ENCODE peak calls at places on chromosomes 2 and 18, in eight cellular contexts. D is left ventricle myocardium inferior, N is colonic mucosa, M is IMR-90, I is K562, O is brain microvascular endothelial cell, G is cardiac muscle cell, L is tibial artery. S is an unnamed sample. For H3K36me3, the result is how much of the 10 kb centered on the place peaks cover.

GRCh38 chr2:44277541-44277940 is 2.3 kb downstream of the SLC3A1 start:
- DNase-seq in N (no peak), D (no peak), O (no peak), I (no peak), G (no peak), L (no peak), M (no peak), S (no peak)

GRCh38 chr2:177617849-177618248 is 225.3 kb downstream of the AGPS start:
- DNase-seq in N (no peak), M (no peak), O (no peak), L (no peak), D (no peak), G (no peak), I (no peak), S (no peak)

GRCh38 chr2:64604929-64605550 is 48.7 kb downstream of the SERTAD2 start:
- DNase-seq in M (peak), G (peak), D (no peak), O (no peak), N (peak), I (no peak), L (no peak), S (no peak)

GRCh38 chr2:33321236-33321731 is 155.2 kb upstream of the RASGRP3 start:
- DNase-seq in I (no peak), G (peak), O (peak), L (no peak), M (peak), N (no peak), D (no peak), S (no peak)

GRCh38 chr2:29628882-29629281 is 292.5 kb downstream of the ALK start:
- DNase-seq in I (no peak), O (no peak), M (peak), D (no peak), G (peak), L (no peak), N (no peak), S (no peak)

GRCh38 chr18:28814365-28814764 is 637.4 kb upstream of the CDH2 start:
- DNase-seq in G (no peak), M (no peak), D (no peak), N (no peak), I (no peak), O (no peak), L (no peak), S (no peak)

GRCh38 chr2:98484652-98485452 is 40.2 kb downstream of the INPP4A start:
- DNase-seq in M (no peak), I (no peak), N (no peak), G (no peak), D (no peak), L (no peak), O (no peak), S (no peak)

GRCh38 chr2:132430895-132431294 is 14.3 kb downstream of the GPR39 start:
- DNase-seq in O (no peak), I (no peak), L (no peak), G (no peak), D (no peak), M (no peak), N (no peak), S (no peak)

GRCh38 chr2:162586311-162586710 is 242.4 kb downstream of the GCA start:
- DNase-seq in M (no peak), I (no peak), N (no peak), D (no peak), O (no peak), G (no peak), L (no peak), S (no peak)

GRCh38 chr18:13453714-13454113 is 235.2 kb downstream of the LDLRAD4 start:
- DNase-seq in L (peak), O (no peak), M (no peak), G (no peak), I (no peak), D (no peak), N (no peak), S (no peak)

GRCh38 chr2:29025711-29026110 is 44.6 kb downstream of the TOGARAM2 start:
- DNase-seq in O (no peak), G (no peak), D (no peak), L (no peak), N (no peak), I (no peak), M (no peak), S (no peak)

GRCh38 chr2:128315829-128316776 is 2.6 kb downstream of the HS6ST1 start:
- DNase-seq in G (peak), N (peak), L (peak), I (no peak), O (no peak), M (peak), D (peak), S (no peak)

GRCh38 chr18:48563027-48563426 is 24.2 kb downstream of the CTIF start:
- DNase-seq in I (peak), O (peak), M (peak), D (no peak), L (peak), G (peak), N (no peak), S (no peak)

GRCh38 chr2:203869610-203870042 is 2.1 kb downstream of the CTLA4 start:
- DNase-seq in O (no peak), G (no peak), L (no peak), N (no peak), I (no peak), D (no peak), M (no peak), S (no peak)

GRCh38 chr2:16365391-16365790 is 300.2 kb downstream of the CYRIA start:
- DNase-seq in I (no peak), M (no peak), N (no peak), O (no peak), D (no peak), L (no peak), G (no peak), S (peak)

GRCh38 chr18:80213173-80213572 is 34.1 kb downstream of the PARD6G start:
- DNase-seq in G (no peak), D (no peak), N (no peak), I (no peak), L (no peak), M (no peak), O (no peak), S (no peak)

GRCh38 chr18:57243624-57244179 is 96.8 kb downstream of the BOD1L2 start:
- DNase-seq in O (no peak), G (no peak), M (no peak), L (no peak), D (no peak), N (no peak), I (no peak), S (no peak)

GRCh38 chr2:231258696-231259095 is 60.3 kb downstream of the ARMC9 start:
- DNase-seq in I (no peak), G (no peak), M (no peak), D (no peak), N (peak), O (no peak), L (peak), S (no peak)

GRCh38 chr2:51995293-51995692 is 963.4 kb upstream of the NRXN1 start:
- DNase-seq in G (peak), D (no peak), I (no peak), L (no peak), M (peak), N (no peak), O (peak), S (no peak)

GRCh38 chr2:216654528-216655052 is 21.4 kb downstream of the IGFBP2 start:
- DNase-seq in D (no peak), N (no peak), O (no peak), G (no peak), L (no peak), I (no peak), M (no peak), S (no peak)

GRCh38 chr2:181456660-181457120 is 496 bp upstream of the ITGA4 start:
- DNase-seq in D (peak), N (peak), O (peak), M (peak), I (no peak), L (peak), G (peak), S (peak)

GRCh38 chr2:279366-279765 is 8.5 kb downstream of the ALKAL2 start:
- DNase-seq in N (no peak), M (no peak), O (no peak), L (no peak), D (no peak), G (no peak), I (no peak), S (no peak)

GRCh38 chr2:126662623-126663022 is 6.7 kb downstream of the GYPC start:
- DNase-seq in N (no peak), M (no peak), G (no peak), O (no peak), L (no peak), I (no peak), D (no peak), S (no peak)

GRCh38 chr2:86673976-86674670 is 46.0 kb upstream of the RMND5A start:
- DNase-seq in M (no peak), D (no peak), N (no peak), G (peak), O (no peak), I (no peak), L (no peak), S (no peak)

GRCh38 chr2:121071058-121071504 is 213.9 kb downstream of the TFCP2L1 start:
- DNase-seq in O (peak), M (peak), G (peak), L (peak), N (peak), D (peak), I (peak), S (peak)

GRCh38 chr2:138814123-138814883 is 34.1 kb upstream of the NXPH2 start:
- DNase-seq in G (no peak), D (no peak), I (peak), L (no peak), N (no peak), O (no peak), M (no peak), S (no peak)

GRCh38 chr2:40105593-40105992 is 326.5 kb upstream of the THUMPD2 start:
- DNase-seq in G (peak), D (no peak), N (no peak), I (no peak), L (no peak), O (no peak), M (peak), S (no peak)

GRCh38 chr2:138010890-138011289 is 46.6 kb downstream of the HNMT start:
- DNase-seq in D (no peak), M (no peak), L (no peak), I (no peak), N (no peak), G (no peak), O (no peak), S (no peak)

GRCh38 chr2:209771474-209772292 is at the start of gene UNC80:
- DNase-seq in D (peak), I (peak), G (peak), N (peak), L (peak), O (peak), M (peak), S (peak)

GRCh38 chr2:226661789-226662545 is 137.7 kb downstream of the IRS1 start:
- DNase-seq in I (no peak), N (no peak), G (peak), M (peak), O (peak), D (peak), L (no peak), S (no peak)

GRCh38 chr2:200777275-200777674 is 34.4 kb upstream of the BZW1 start:
- DNase-seq in N (no peak), L (no peak), O (no peak), G (no peak), M (no peak), I (no peak), D (no peak), S (no peak)

GRCh38 chr18:77111449-77112160 is 21.0 kb downstream of the MBP start:
- DNase-seq in I (no peak), G (no peak), M (no peak), N (peak), L (peak), O (no peak), D (no peak), S (no peak)

GRCh38 chr2:156156580-156156979 is 175.9 kb downstream of the NR4A2 start:
- DNase-seq in G (no peak), M (no peak), I (no peak), N (peak), O (no peak), L (no peak), D (no peak), S (no peak)

GRCh38 chr18:76620326-76620813 is 125.3 kb upstream of the ZNF516 start:
- DNase-seq in M (peak), I (no peak), D (peak), N (peak), O (peak), G (peak), L (peak), S (no peak)

GRCh38 chr2:64859208-64860161 is 129.7 kb upstream of the SLC1A4 start:
- DNase-seq in I (peak), D (peak), M (peak), O (peak), N (peak), L (peak), G (peak), S (no peak)

GRCh38 chr18:23662309-23663263 is at the start of gene ANKRD29:
- DNase-seq in D (peak), N (peak), O (no peak), M (no peak), L (no peak), G (peak), I (peak), S (peak)

GRCh38 chr18:47036298-47036874 is 965 bp upstream of the ELOA2 start:
- DNase-seq in D (no peak), G (peak), L (no peak), O (peak), N (peak), M (peak), I (peak), S (peak)
- TF ChIP-seq CTCF in D (peak), G (peak), L (no peak), O (peak), N (no peak), M (peak), I (peak), S (peak)

GRCh38 chr2:88600038-88600465 is 27.2 kb downstream of the EIF2AK3 start:
- DNase-seq in M (peak), L (no peak), O (peak), D (no peak), G (peak), I (peak), N (peak), S (peak)
- H3K4me3 ChIP-seq in M (no peak), L (no peak), O (no peak), D (peak), G (no peak), I (no peak), N (no peak), S (no peak)

GRCh38 chr2:102718387-102719316 is 43.2 kb upstream of the TMEM182 start:
- DNase-seq in O (no peak), N (no peak), M (no peak), G (peak), L (no peak), D (no peak), I (no peak), S (no peak)
- H3K36me3 ChIP-seq in O (under half), N (under half), M (under half), G (under half), L (under half), D (half or more), I (half or more), S (under half)

GRCh38 chr2:130848518-130849210 is 11.9 kb downstream of the ARHGEF4 start:
- DNase-seq in O (no peak), G (no peak), D (no peak), N (no peak), I (no peak), M (no peak), L (no peak), S (no peak)
- TF ChIP-seq CTCF in O (no peak), G (no peak), D (no peak), N (no peak), I (no peak), M (no peak), L (no peak), S (no peak)

GRCh38 chr2:135876066-135876711 is at the start of gene MCM6:
- DNase-seq in N (peak), O (peak), G (peak), L (peak), D (peak), I (peak), M (peak), S (peak)

GRCh38 chr2:135875491-135876065 is 665 bp downstream of the MCM6 start:
- DNase-seq in O (peak), M (peak), I (peak), G (peak), D (peak), N (peak), L (peak), S (peak)

GRCh38 chr2:135870571-135870970 is 5.7 kb downstream of the MCM6 start:
- DNase-seq in O (no peak), I (no peak), D (no peak), G (no peak), M (no peak), N (no peak), L (no peak), S (no peak)

DNA sequence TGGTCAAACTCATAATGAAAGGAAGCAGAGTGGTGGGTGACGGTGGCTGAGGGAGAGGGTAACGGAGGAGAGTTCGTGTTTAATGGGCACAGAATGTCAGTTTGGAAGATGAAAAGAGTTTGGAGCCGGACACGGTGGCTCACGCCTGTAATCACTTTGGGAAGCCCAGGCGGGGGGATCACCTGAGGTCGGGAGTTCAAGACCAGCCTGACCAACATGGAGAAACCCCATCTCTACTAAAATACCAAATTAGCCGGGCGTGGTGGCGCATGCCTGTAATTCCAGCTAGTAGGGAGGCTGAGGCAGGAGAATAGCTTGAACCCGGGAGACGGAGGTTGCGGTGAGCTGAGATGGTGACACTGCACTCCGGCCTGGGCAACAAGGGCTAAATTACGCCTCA is 1.3 kb downstream of the MCM6 start:
- DNase-seq in L (no peak), O (no peak), G (no peak), D (no peak), N (no peak), I (no peak), M (no peak), S (no peak)
- H3K4me3 ChIP-seq in L (peak), O (peak), G (peak), D (peak), N (peak), I (peak), M (no peak), S (peak)

S was measured in BE2C.